ENCODE peak calls at places on chromosomes 12 and 14, in ten cellular contexts. One of them, this sample, is unnamed.

GRCh38 chr12:9039397-9039977 is 50.1 kb downstream of the KLRG1 start:
- DNase-seq in fibroblast of lung: peak
- DNase-seq in cardiac muscle cell: peak
- DNase-seq in pancreas: peak
- DNase-seq in IMR-90: peak
- DNase-seq in hepatocyte: peak
- DNase-seq in lung: no peak
- DNase-seq in AG04450: peak
- DNase-seq in CD8-positive, alpha-beta T cell: no peak
- DNase-seq in Panc1: peak
- DNase-seq in this sample: peak

GRCh38 chr12:118059645-118060275 is 1.2 kb downstream of the WSB2 start:
- DNase-seq in fibroblast of lung: peak
- DNase-seq in cardiac muscle cell: peak
- DNase-seq in CD8-positive, alpha-beta T cell: no peak
- DNase-seq in pancreas: no peak
- DNase-seq in IMR-90: peak
- DNase-seq in hepatocyte: no peak
- DNase-seq in AG04450: no peak
- DNase-seq in lung: no peak
- DNase-seq in Panc1: no peak
- DNase-seq in this sample: no peak

GRCh38 chr14:68643673-68644072 is 149.2 kb downstream of the ZFP36L1 start:
- DNase-seq in hepatocyte: no peak
- DNase-seq in fibroblast of lung: no peak
- DNase-seq in IMR-90: no peak
- DNase-seq in cardiac muscle cell: no peak
- DNase-seq in CD8-positive, alpha-beta T cell: no peak
- DNase-seq in pancreas: peak
- DNase-seq in Panc1: no peak
- DNase-seq in lung: no peak
- DNase-seq in AG04450: no peak
- DNase-seq in this sample: no peak

GRCh38 chr12:2963154-2963759 is 4.1 kb downstream of the TEAD4 start:
- DNase-seq in CD8-positive, alpha-beta T cell: no peak
- DNase-seq in pancreas: peak
- DNase-seq in IMR-90: no peak
- DNase-seq in fibroblast of lung: no peak
- DNase-seq in hepatocyte: no peak
- DNase-seq in Panc1: no peak
- DNase-seq in lung: no peak
- DNase-seq in AG04450: no peak
- DNase-seq in cardiac muscle cell: no peak
- DNase-seq in this sample: no peak

GRCh38 chr14:100299238-100299560 is 7.0 kb downstream of the SLC25A29 start:
- DNase-seq in cardiac muscle cell: no peak
- DNase-seq in Panc1: no peak
- DNase-seq in CD8-positive, alpha-beta T cell: no peak
- DNase-seq in pancreas: no peak
- DNase-seq in hepatocyte: no peak
- DNase-seq in lung: no peak
- DNase-seq in fibroblast of lung: no peak
- DNase-seq in AG04450: no peak
- DNase-seq in IMR-90: no peak
- DNase-seq in this sample: no peak

GRCh38 chr12:78916845-78917480 is 52.4 kb downstream of the SYT1 start:
- DNase-seq in fibroblast of lung: peak
- DNase-seq in CD8-positive, alpha-beta T cell: no peak
- DNase-seq in hepatocyte: no peak
- DNase-seq in lung: no peak
- DNase-seq in IMR-90: peak
- DNase-seq in cardiac muscle cell: no peak
- DNase-seq in pancreas: no peak
- DNase-seq in AG04450: no peak
- DNase-seq in Panc1: no peak
- DNase-seq in this sample: no peak

GRCh38 chr12:27592548-27592947 is 68.5 kb downstream of the PPFIBP1 start:
- DNase-seq in lung: no peak
- DNase-seq in hepatocyte: peak
- DNase-seq in CD8-positive, alpha-beta T cell: no peak
- DNase-seq in AG04450: no peak
- DNase-seq in fibroblast of lung: peak
- DNase-seq in cardiac muscle cell: no peak
- DNase-seq in IMR-90: peak
- DNase-seq in pancreas: peak
- DNase-seq in Panc1: no peak
- DNase-seq in this sample: peak

GRCh38 chr12:52806169-52806811 is 7.6 kb downstream of the KRT4 start:
- DNase-seq in AG04450: no peak
- DNase-seq in pancreas: no peak
- DNase-seq in hepatocyte: no peak
- DNase-seq in Panc1: no peak
- DNase-seq in fibroblast of lung: no peak
- DNase-seq in cardiac muscle cell: no peak
- DNase-seq in IMR-90: no peak
- DNase-seq in CD8-positive, alpha-beta T cell: no peak
- DNase-seq in lung: no peak
- DNase-seq in this sample: no peak

GRCh38 chr14:20490563-20490962 is 14.8 kb upstream of the RNASE10 start:
- DNase-seq in lung: no peak
- DNase-seq in AG04450: no peak
- DNase-seq in hepatocyte: no peak
- DNase-seq in fibroblast of lung: no peak
- DNase-seq in CD8-positive, alpha-beta T cell: no peak
- DNase-seq in cardiac muscle cell: no peak
- DNase-seq in pancreas: no peak
- DNase-seq in IMR-90: no peak
- DNase-seq in Panc1: no peak
- DNase-seq in this sample: no peak

GRCh38 chr14:20492486-20492885 is 12.9 kb upstream of the RNASE10 start:
- DNase-seq in pancreas: no peak
- DNase-seq in IMR-90: peak
- DNase-seq in Panc1: no peak
- DNase-seq in cardiac muscle cell: no peak
- DNase-seq in AG04450: peak
- DNase-seq in lung: no peak
- DNase-seq in fibroblast of lung: no peak
- DNase-seq in CD8-positive, alpha-beta T cell: no peak
- DNase-seq in hepatocyte: no peak
- DNase-seq in this sample: no peak

GRCh38 chr14:20494935-20495766 is 10.2 kb upstream of the RNASE10 start:
- DNase-seq in hepatocyte: no peak
- DNase-seq in lung: no peak
- DNase-seq in Panc1: no peak
- DNase-seq in IMR-90: peak
- DNase-seq in pancreas: no peak
- DNase-seq in CD8-positive, alpha-beta T cell: no peak
- DNase-seq in cardiac muscle cell: no peak
- DNase-seq in AG04450: no peak
- DNase-seq in fibroblast of lung: peak
- DNase-seq in this sample: peak

GRCh38 chr14:20489093-20489994 is 16.0 kb upstream of the RNASE10 start:
- DNase-seq in AG04450: no peak
- DNase-seq in cardiac muscle cell: no peak
- DNase-seq in IMR-90: peak
- DNase-seq in pancreas: no peak
- DNase-seq in Panc1: no peak
- DNase-seq in lung: no peak
- DNase-seq in hepatocyte: no peak
- DNase-seq in CD8-positive, alpha-beta T cell: no peak
- DNase-seq in fibroblast of lung: no peak
- DNase-seq in this sample: no peak

DNA sequence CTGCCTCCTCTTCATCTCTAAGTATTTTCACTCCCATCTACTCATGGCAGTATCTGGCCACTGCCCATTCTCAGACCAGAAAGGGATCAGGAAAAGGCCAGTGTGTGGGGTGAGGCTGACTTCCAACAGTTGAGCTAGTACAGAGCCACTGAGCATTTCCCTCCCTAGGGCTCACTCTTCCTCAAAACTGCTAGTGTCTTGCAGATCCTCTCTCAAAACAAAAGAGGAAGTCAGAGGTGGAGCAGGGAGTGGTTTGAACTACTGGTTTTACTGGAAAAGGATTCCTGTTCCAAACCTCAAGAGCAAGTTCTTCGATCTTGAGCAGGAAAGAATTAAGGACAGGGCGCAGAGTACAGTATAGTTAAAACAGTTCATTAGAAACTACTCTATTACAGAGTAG is 11.7 kb upstream of the RNASE10 start:
- DNase-seq in hepatocyte: no peak
- DNase-seq in Panc1: no peak
- DNase-seq in AG04450: no peak
- DNase-seq in lung: peak
- DNase-seq in IMR-90: no peak
- DNase-seq in fibroblast of lung: no peak
- DNase-seq in CD8-positive, alpha-beta T cell: no peak
- DNase-seq in cardiac muscle cell: no peak
- DNase-seq in pancreas: no peak
- DNase-seq in this sample: no peak
- H3K27ac ChIP-seq in hepatocyte: no peak
- H3K27ac ChIP-seq in Panc1: no peak
- H3K27ac ChIP-seq in AG04450: no peak
- H3K27ac ChIP-seq in lung: no peak
- H3K27ac ChIP-seq in IMR-90: no peak
- H3K27ac ChIP-seq in fibroblast of lung: no peak
- H3K27ac ChIP-seq in CD8-positive, alpha-beta T cell: no peak
- H3K27ac ChIP-seq in cardiac muscle cell: no peak
- H3K27ac ChIP-seq in pancreas: no peak
- H3K27ac ChIP-seq in this sample: no peak

DNA sequence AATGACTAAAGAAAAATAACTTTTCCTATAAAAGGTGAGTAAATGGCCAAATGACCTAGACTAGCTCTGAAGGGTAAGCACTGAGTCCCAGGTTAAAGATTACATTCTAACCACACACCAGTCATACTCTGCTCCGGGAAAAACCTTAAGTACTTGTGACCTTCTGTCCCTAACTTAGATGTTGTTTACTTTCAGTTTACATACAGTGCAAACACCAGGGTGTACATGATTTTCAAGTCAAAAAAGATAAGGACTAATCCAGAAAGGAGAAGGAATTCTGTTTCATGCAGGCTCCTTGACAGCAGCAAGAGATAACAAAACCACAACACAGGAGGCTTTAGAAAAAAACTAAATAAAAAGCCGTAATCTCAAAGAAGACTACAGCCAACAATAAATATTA is 174.2 kb downstream of the PPM1H start:
- DNase-seq in lung: no peak
- DNase-seq in pancreas: no peak
- DNase-seq in fibroblast of lung: peak
- DNase-seq in cardiac muscle cell: peak
- DNase-seq in CD8-positive, alpha-beta T cell: no peak
- DNase-seq in hepatocyte: peak
- DNase-seq in IMR-90: peak
- DNase-seq in AG04450: no peak
- DNase-seq in Panc1: no peak
- DNase-seq in this sample: no peak
- TF ChIP-seq CTCF in lung: no peak
- TF ChIP-seq CTCF in pancreas: no peak
- TF ChIP-seq CTCF in fibroblast of lung: no peak
- TF ChIP-seq CTCF in cardiac muscle cell: no peak
- TF ChIP-seq CTCF in CD8-positive, alpha-beta T cell: no peak
- TF ChIP-seq CTCF in hepatocyte: no peak
- TF ChIP-seq CTCF in IMR-90: no peak
- TF ChIP-seq CTCF in AG04450: no peak
- TF ChIP-seq CTCF in Panc1: no peak
- TF ChIP-seq CTCF in this sample: no peak

DNA sequence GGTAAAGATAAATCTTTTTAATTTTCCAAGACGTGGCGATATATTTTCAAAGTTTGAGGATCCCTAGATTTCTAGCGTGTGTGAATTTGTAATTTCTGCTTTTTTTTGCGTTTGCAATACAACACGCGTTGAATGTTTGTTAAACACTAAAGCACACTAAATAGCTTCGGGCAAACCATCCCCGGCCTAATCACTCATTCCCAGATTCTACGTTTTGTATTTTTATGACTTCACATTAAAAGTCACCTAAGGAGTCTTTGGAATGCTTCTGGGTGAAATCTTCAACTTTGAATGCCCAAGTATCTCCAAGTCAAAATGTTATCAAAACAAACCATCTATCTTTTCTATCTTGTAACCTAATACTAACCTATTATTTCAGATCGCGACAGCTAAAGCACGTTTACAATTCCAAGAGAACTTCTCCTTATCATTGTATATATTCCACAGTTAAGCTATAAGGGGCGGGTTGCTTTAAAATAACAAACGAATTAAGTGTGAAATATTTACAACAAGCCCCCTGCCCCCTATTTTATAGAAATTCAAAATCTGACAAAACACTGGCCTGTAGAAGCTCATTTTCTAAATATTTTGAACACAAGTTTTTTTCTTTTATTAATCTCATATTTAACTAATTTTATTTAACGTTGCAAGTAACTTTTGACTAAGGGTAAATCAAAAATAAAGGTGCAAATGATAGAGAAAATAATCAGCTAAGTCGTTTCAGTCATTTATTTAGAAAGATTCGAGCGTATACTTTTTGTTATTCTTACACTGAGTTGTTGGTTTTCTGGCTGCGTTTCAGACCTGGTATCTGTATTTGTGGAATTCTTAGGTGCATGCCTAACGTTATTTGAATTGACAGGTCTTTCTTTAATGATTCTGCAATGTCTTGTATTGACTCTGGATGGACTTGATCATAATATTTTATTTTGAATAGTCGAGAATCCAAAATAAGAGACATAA is 1.2 kb downstream of the ALX1 start:
- DNase-seq in fibroblast of lung: peak
- DNase-seq in hepatocyte: no peak
- DNase-seq in IMR-90: no peak
- DNase-seq in cardiac muscle cell: no peak
- DNase-seq in pancreas: no peak
- DNase-seq in CD8-positive, alpha-beta T cell: no peak
- DNase-seq in AG04450: no peak
- DNase-seq in lung: no peak
- DNase-seq in Panc1: no peak
- DNase-seq in this sample: no peak
- H3K27ac ChIP-seq in fibroblast of lung: no peak
- H3K27ac ChIP-seq in hepatocyte: peak
- H3K27ac ChIP-seq in IMR-90: no peak
- H3K27ac ChIP-seq in cardiac muscle cell: peak
- H3K27ac ChIP-seq in pancreas: no peak
- H3K27ac ChIP-seq in CD8-positive, alpha-beta T cell: no peak
- H3K27ac ChIP-seq in AG04450: no peak
- H3K27ac ChIP-seq in lung: no peak
- H3K27ac ChIP-seq in Panc1: no peak
- H3K27ac ChIP-seq in this sample: no peak

GRCh38 chr12:98151984-98152383 is 363.4 kb upstream of the TMPO start:
- DNase-seq in lung: no peak
- DNase-seq in pancreas: no peak
- DNase-seq in AG04450: no peak
- DNase-seq in CD8-positive, alpha-beta T cell: no peak
- DNase-seq in cardiac muscle cell: no peak
- DNase-seq in fibroblast of lung: no peak
- DNase-seq in hepatocyte: no peak
- DNase-seq in IMR-90: no peak
- DNase-seq in Panc1: no peak
- DNase-seq in this sample: no peak

GRCh38 chr12:98146043-98146442 is 369.3 kb upstream of the TMPO start:
- DNase-seq in cardiac muscle cell: no peak
- DNase-seq in hepatocyte: no peak
- DNase-seq in CD8-positive, alpha-beta T cell: no peak
- DNase-seq in lung: no peak
- DNase-seq in fibroblast of lung: no peak
- DNase-seq in AG04450: no peak
- DNase-seq in Panc1: no peak
- DNase-seq in IMR-90: no peak
- DNase-seq in pancreas: no peak
- DNase-seq in this sample: no peak

GRCh38 chr12:98149270-98149669 is 366.1 kb upstream of the TMPO start:
- DNase-seq in CD8-positive, alpha-beta T cell: no peak
- DNase-seq in IMR-90: no peak
- DNase-seq in cardiac muscle cell: no peak
- DNase-seq in lung: no peak
- DNase-seq in hepatocyte: no peak
- DNase-seq in pancreas: no peak
- DNase-seq in Panc1: no peak
- DNase-seq in AG04450: no peak
- DNase-seq in fibroblast of lung: no peak
- DNase-seq in this sample: no peak

GRCh38 chr12:98151105-98151504 is 364.3 kb upstream of the TMPO start:
- DNase-seq in lung: no peak
- DNase-seq in hepatocyte: no peak
- DNase-seq in AG04450: no peak
- DNase-seq in pancreas: no peak
- DNase-seq in Panc1: no peak
- DNase-seq in IMR-90: no peak
- DNase-seq in CD8-positive, alpha-beta T cell: no peak
- DNase-seq in cardiac muscle cell: no peak
- DNase-seq in fibroblast of lung: no peak
- DNase-seq in this sample: no peak

DNA sequence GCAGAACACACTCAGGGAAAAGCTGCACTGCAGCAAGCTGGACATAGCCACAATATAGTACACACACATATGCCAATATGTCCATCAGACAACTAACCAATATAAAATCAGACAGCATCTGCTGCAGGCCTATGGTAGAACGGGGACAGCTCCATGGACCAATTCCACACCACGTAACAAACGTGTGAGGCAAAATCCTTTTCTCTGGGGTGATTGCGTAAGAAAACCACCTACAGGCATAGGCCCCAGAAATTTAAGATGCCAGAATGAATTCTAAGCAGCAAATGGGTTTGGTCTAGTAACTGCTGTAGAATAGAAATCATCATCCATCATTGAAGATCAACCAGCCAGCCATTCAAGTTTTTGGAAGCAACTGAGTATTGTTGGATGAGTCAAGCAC is 368.9 kb upstream of the TMPO start:
- DNase-seq in IMR-90: no peak
- DNase-seq in pancreas: no peak
- DNase-seq in CD8-positive, alpha-beta T cell: no peak
- DNase-seq in hepatocyte: no peak
- DNase-seq in fibroblast of lung: no peak
- DNase-seq in Panc1: no peak
- DNase-seq in cardiac muscle cell: no peak
- DNase-seq in lung: no peak
- DNase-seq in AG04450: no peak
- DNase-seq in this sample: no peak
- TF ChIP-seq CTCF in IMR-90: no peak
- TF ChIP-seq CTCF in pancreas: no peak
- TF ChIP-seq CTCF in CD8-positive, alpha-beta T cell: no peak
- TF ChIP-seq CTCF in hepatocyte: no peak
- TF ChIP-seq CTCF in fibroblast of lung: no peak
- TF ChIP-seq CTCF in Panc1: no peak
- TF ChIP-seq CTCF in cardiac muscle cell: no peak
- TF ChIP-seq CTCF in lung: no peak
- TF ChIP-seq CTCF in AG04450: no peak
- TF ChIP-seq CTCF in this sample: no peak

This sample was measured in prostate gland.